ENCODE peak calls at places on chromosomes 3 and 15, in seven cellular contexts. C, G, U, M, H, S and F are unnamed samples.
A peak's percentile ranks its signal among the peaks of the same experiment; 100 is the strongest.

GRCh38 chr3:124707667-124708066 is 22.6 kb upstream of the UMPS start:
- DNase-seq in U (no peak), C (no peak), M (no peak), S (no peak), G (no peak), H (no peak), F (no peak)

GRCh38 chr3:23488618-23489017 is 285.5 kb downstream of the UBE2E2 start:
- DNase-seq in H (no peak), M (no peak), C (no peak), S (no peak), G (no peak), U (no peak), F (no peak)

GRCh38 chr15:29126821-29127461 is 142.7 kb downstream of the NSMCE3 start:
- DNase-seq in M (no peak), C (peak; percentile 37), U (no peak), S (no peak), G (peak; percentile 26), H (no peak), F (no peak)

GRCh38 chr15:40016224-40016865 is 22.6 kb downstream of the SRP14 start:
- DNase-seq in C (no peak), M (no peak), S (no peak), H (no peak), G (no peak), U (no peak), F (no peak)

GRCh38 chr15:86138798-86139197 is 59.1 kb downstream of the AGBL1 start:
- DNase-seq in U (no peak), H (no peak), G (no peak), M (no peak), S (no peak), C (no peak), F (no peak)

GRCh38 chr3:175983369-175983768 is 1124.2 kb downstream of the NAALADL2 start:
- DNase-seq in S (no peak), M (no peak), C (no peak), H (no peak), G (no peak), U (no peak), F (no peak)

GRCh38 chr15:84654689-84655453 is 788 bp upstream of the WDR73 start:
- DNase-seq in S (peak; percentile 57), C (peak; percentile 91), H (peak; percentile 83), U (peak; percentile 80), M (peak; percentile 72), G (peak; percentile 90), F (peak; percentile 92)

GRCh38 chr15:31459011-31459748 is 132.5 kb downstream of the KLF13 start:
- DNase-seq in C (no peak), H (peak; percentile 75), G (no peak), S (no peak), M (peak; percentile 84), U (peak; percentile 63), F (no peak)

GRCh38 chr15:77028451-77029165 is 33.7 kb downstream of the PSTPIP1 start:
- DNase-seq in S (no peak), C (peak; percentile 14), U (no peak), H (no peak), M (no peak), G (peak; percentile 35), F (no peak)

GRCh38 chr3:133474251-133474801 is 74.5 kb downstream of the BFSP2 start:
- DNase-seq in U (no peak), H (no peak), M (no peak), G (peak; percentile 75), C (peak; percentile 79), S (no peak), F (peak; percentile 90)

GRCh38 chr3:10912784-10913183 is 79.8 kb upstream of the SLC6A1 start:
- DNase-seq in M (no peak), H (no peak), C (no peak), G (no peak), U (no peak), S (no peak), F (no peak)

GRCh38 chr3:119409844-119410243 is 53.6 kb downstream of the TMEM39A start:
- DNase-seq in G (no peak), H (no peak), M (no peak), U (no peak), C (no peak), S (no peak), F (no peak)

GRCh38 chr15:52261498-52262242 is 33.9 kb downstream of the MYO5C start:
- DNase-seq in H (peak; percentile 78), M (peak; percentile 85), C (peak; percentile 82), G (peak; percentile 72), S (no peak), U (peak; percentile 70), F (peak; percentile 75)

GRCh38 chr15:29554531-29554930 is 267.7 kb downstream of the TJP1 start:
- DNase-seq in H (no peak), S (no peak), G (no peak), U (no peak), M (no peak), C (no peak), F (peak; percentile 74)

GRCh38 chr3:25856902-25857518 is 67.1 kb downstream of the OXSM start:
- DNase-seq in M (peak; percentile 65), S (no peak), C (no peak), H (no peak), G (no peak), U (no peak), F (no peak)

GRCh38 chr3:12479919-12480425 is 4.3 kb upstream of the TSEN2 start:
- DNase-seq in C (no peak), G (peak; percentile 52), S (no peak), M (peak; percentile 78), U (no peak), H (peak; percentile 23), F (peak; percentile 68)

GRCh38 chr3:188296761-188297689 is 143.1 kb downstream of the LPP start:
- DNase-seq in M (no peak), G (no peak), C (no peak), H (no peak), U (no peak), S (no peak), F (no peak)

GRCh38 chr3:172407872-172408271 is 40.4 kb downstream of the GHSR start:
- DNase-seq in S (no peak), M (no peak), C (no peak), U (no peak), H (no peak), G (no peak), F (no peak)

GRCh38 chr15:25087137-25087536 is 132.3 kb downstream of the SNRPN start:
- DNase-seq in M (no peak), G (no peak), U (no peak), C (no peak), S (no peak), H (no peak), F (no peak)

GRCh38 chr3:126999383-126999782 is 16.5 kb downstream of the PLXNA1 start:
- DNase-seq in S (no peak), M (no peak), U (no peak), H (no peak), C (no peak), G (no peak), F (no peak)